ENCODE peak calls at places on chromosomes 13 and 19, in eight cellular contexts. O, Y, J, U, G, H, D and X are unnamed samples.

GRCh38 chr19:55638864-55639359 is 1.9 kb upstream of the ZNF580 start:
- DNase-seq in O (no peak), Y (peak), J (no peak), U (no peak), G (no peak), H (no peak), D (no peak), X (no peak)

GRCh38 chr13:28489536-28489935 is 5.4 kb downstream of the FLT1 start:
- DNase-seq in O (no peak), Y (peak), J (no peak), U (no peak), G (no peak), H (peak), D (no peak), X (no peak)

GRCh38 chr19:19268453-19269385 is 4.4 kb downstream of the TM6SF2 start:
- DNase-seq in O (no peak), Y (no peak), J (no peak), U (no peak), G (no peak), H (no peak), D (no peak), X (no peak)

GRCh38 chr19:29505034-29505824 is 20.6 kb upstream of the VSTM2B start:
- DNase-seq in O (no peak), Y (no peak), J (no peak), U (no peak), G (peak), H (no peak), D (no peak), X (no peak)

GRCh38 chr19:13093407-13094284 is 9.0 kb downstream of the LYL1 start:
- DNase-seq in O (peak), Y (peak), J (no peak), U (no peak), G (peak), H (peak), D (peak), X (peak)

GRCh38 chr13:27442797-27443196 is 7.6 kb downstream of the MTIF3 start:
- DNase-seq in O (no peak), Y (no peak), J (no peak), U (no peak), G (no peak), H (no peak), D (no peak), X (no peak)

GRCh38 chr19:58549664-58550361 is 5.1 kb downstream of the CHMP2A start:
- DNase-seq in O (no peak), Y (no peak), J (no peak), U (no peak), G (no peak), H (no peak), D (no peak), X (no peak)

GRCh38 chr19:55624109-55625003 is at the start of gene ZNF784:
- DNase-seq in O (peak), Y (peak), J (peak), U (peak), G (peak), H (peak), D (peak), X (peak)

GRCh38 chr13:111213964-111214726 is 99.0 kb downstream of the ARHGEF7 start:
- DNase-seq in O (no peak), Y (no peak), J (no peak), U (no peak), G (no peak), H (no peak), D (no peak), X (no peak)

GRCh38 chr19:32580901-32581703 is at the start of gene PDCD5:
- DNase-seq in O (peak), Y (peak), J (peak), U (peak), G (peak), H (peak), D (peak), X (peak)

GRCh38 chr13:98824376-98825160 is 72.1 kb upstream of the SLC15A1 start:
- DNase-seq in O (no peak), Y (no peak), J (no peak), U (no peak), G (no peak), H (no peak), D (no peak), X (no peak)

GRCh38 chr19:925912-926594 is at the start of gene ARID3A:
- DNase-seq in O (no peak), Y (no peak), J (peak), U (no peak), G (no peak), H (no peak), D (no peak), X (no peak)

GRCh38 chr19:3514930-3515329 is 8.8 kb downstream of the FZR1 start:
- DNase-seq in O (no peak), Y (no peak), J (no peak), U (no peak), G (no peak), H (no peak), D (no peak), X (no peak)

GRCh38 chr19:54806516-54806838 is 3.1 kb downstream of the KIR2DL4 start:
- DNase-seq in O (no peak), Y (no peak), J (no peak), U (no peak), G (no peak), H (no peak), D (no peak), X (no peak)

GRCh38 chr13:30196025-30196424 is 111.3 kb downstream of the KATNAL1 start:
- DNase-seq in O (no peak), Y (peak), J (no peak), U (no peak), G (no peak), H (no peak), D (no peak), X (peak)

GRCh38 chr13:96020155-96020575 is 33.0 kb downstream of the UGGT2 start:
- DNase-seq in O (no peak), Y (peak), J (no peak), U (no peak), G (no peak), H (peak), D (peak), X (peak)

GRCh38 chr19:18468930-18469244 is 31.0 kb upstream of the ISYNA1 start:
- DNase-seq in O (no peak), Y (no peak), J (no peak), U (no peak), G (no peak), H (no peak), D (no peak), X (no peak)

GRCh38 chr13:21034602-21035190 is 26.7 kb downstream of the LATS2 start:
- DNase-seq in O (no peak), Y (no peak), J (no peak), U (no peak), G (no peak), H (no peak), D (no peak), X (peak)

GRCh38 chr13:20291037-20291436 is 58.9 kb upstream of the GJB6 start:
- DNase-seq in O (no peak), Y (no peak), J (no peak), U (no peak), G (no peak), H (no peak), D (no peak), X (no peak)

GRCh38 chr19:57642396-57643046 is 9.6 kb downstream of the ZNF211 start:
- DNase-seq in O (no peak), Y (no peak), J (no peak), U (no peak), G (no peak), H (no peak), D (no peak), X (no peak)

GRCh38 chr19:51036519-51036918 is 1.7 kb upstream of the KLK12 start:
- DNase-seq in O (no peak), Y (no peak), J (no peak), U (no peak), G (no peak), H (no peak), D (no peak), X (no peak)

GRCh38 chr13:87671031-87671823 is at the start of gene SLITRK5:
- DNase-seq in O (peak), Y (peak), J (peak), U (peak), G (peak), H (no peak), D (peak), X (peak)

GRCh38 chr13:59776924-59777690 is 386.6 kb downstream of the DIAPH3 start:
- DNase-seq in O (no peak), Y (peak), J (no peak), U (no peak), G (no peak), H (no peak), D (no peak), X (no peak)

GRCh38 chr19:310141-310651 is 19.0 kb upstream of the PLPP2 start:
- DNase-seq in O (no peak), Y (no peak), J (no peak), U (no peak), G (peak), H (no peak), D (no peak), X (no peak)

GRCh38 chr19:58544591-58545285 is 874 bp downstream of the TRIM28 start:
- DNase-seq in O (no peak), Y (peak), J (no peak), U (peak), G (no peak), H (no peak), D (peak), X (no peak)

GRCh38 chr13:27980280-27980998 is 8.1 kb downstream of the URAD start:
- DNase-seq in O (no peak), Y (no peak), J (no peak), U (no peak), G (peak), H (no peak), D (no peak), X (no peak)

GRCh38 chr19:46068345-46069258 is 27.8 kb upstream of the IGFL4 start:
- DNase-seq in O (no peak), Y (peak), J (no peak), U (no peak), G (no peak), H (peak), D (no peak), X (no peak)

GRCh38 chr19:1101337-1101698 is 2.5 kb upstream of the GPX4 start:
- DNase-seq in O (no peak), Y (no peak), J (no peak), U (no peak), G (peak), H (no peak), D (no peak), X (no peak)

GRCh38 chr13:107373551-107373950 is 805.6 kb upstream of the ARGLU1 start:
- DNase-seq in O (no peak), Y (peak), J (no peak), U (no peak), G (no peak), H (no peak), D (no peak), X (peak)

GRCh38 chr13:99310382-99311031 is 3.3 kb upstream of the GPR183 start:
- DNase-seq in O (no peak), Y (peak), J (no peak), U (no peak), G (no peak), H (peak), D (no peak), X (no peak)

GRCh38 chr13:80116107-80116506 is 224.8 kb downstream of the SPRY2 start:
- DNase-seq in O (no peak), Y (peak), J (no peak), U (no peak), G (no peak), H (peak), D (no peak), X (peak)

GRCh38 chr13:34462843-34463242 is 479.2 kb upstream of the NBEA start:
- DNase-seq in O (no peak), Y (peak), J (no peak), U (no peak), G (no peak), H (no peak), D (no peak), X (no peak)

GRCh38 chr13:80345771-80346510 is 5.0 kb upstream of the SPRY2 start:
- DNase-seq in O (no peak), Y (no peak), J (no peak), U (no peak), G (no peak), H (no peak), D (no peak), X (peak)

GRCh38 chr19:7230826-7231225 is 63.4 kb downstream of the INSR start:
- DNase-seq in O (no peak), Y (no peak), J (no peak), U (no peak), G (peak), H (no peak), D (peak), X (peak)

GRCh38 chr13:109821038-109821545 is 34.7 kb upstream of the IRS2 start:
- DNase-seq in O (no peak), Y (no peak), J (no peak), U (no peak), G (no peak), H (no peak), D (no peak), X (no peak)

GRCh38 chr19:58571575-58571947 is 1.6 kb downstream of the MZF1 start:
- DNase-seq in O (no peak), Y (no peak), J (no peak), U (no peak), G (no peak), H (no peak), D (no peak), X (no peak)